ENCODE peak calls at places on chromosomes 5 and 9, in seven cellular contexts. Y, V, J, X, W, H and U are unnamed samples.

GRCh38 chr5:129996896-129997295 is 92.6 kb downstream of the CHSY3 start:
- DNase-seq in Y (no peak), V (no peak), J (no peak), X (no peak), W (no peak), H (no peak), U (no peak)

GRCh38 chr5:68999181-68999580 is 94.6 kb upstream of the SLC30A5 start:
- DNase-seq in Y (no peak), V (no peak), J (no peak), X (no peak), W (no peak), H (no peak), U (no peak)

GRCh38 chr5:170597109-170597741 is 93.4 kb downstream of the KCNIP1 start:
- DNase-seq in Y (peak; percentile 34), V (no peak), J (no peak), X (no peak), W (peak; percentile 34), H (peak; percentile 49), U (no peak)

GRCh38 chr9:18427691-18428090 is 46.3 kb upstream of the ADAMTSL1 start:
- DNase-seq in Y (no peak), V (no peak), J (no peak), X (no peak), W (no peak), H (peak; percentile 66), U (no peak)

GRCh38 chr5:57302164-57302563 is 128.3 kb downstream of the GPBP1 start:
- DNase-seq in Y (peak; percentile 34), V (no peak), J (no peak), X (no peak), W (peak; percentile 51), H (peak; percentile 70), U (no peak)

GRCh38 chr9:35863583-35863982 is 6.6 kb downstream of the OR13J1 start:
- DNase-seq in Y (no peak), V (no peak), J (no peak), X (no peak), W (no peak), H (no peak), U (no peak)

GRCh38 chr5:171640396-171640981 is 145.1 kb upstream of the SMIM23 start:
- DNase-seq in Y (no peak), V (no peak), J (peak; percentile 17), X (no peak), W (no peak), H (no peak), U (no peak)

GRCh38 chr9:81847181-81847915 is 80.9 kb upstream of the SPATA31D4 start:
- DNase-seq in Y (no peak), V (no peak), J (no peak), X (no peak), W (no peak), H (peak; percentile 30), U (no peak)

GRCh38 chr5:113249216-113249615 is 185.6 kb downstream of the TSSK1B start:
- DNase-seq in Y (no peak), V (no peak), J (no peak), X (no peak), W (no peak), H (no peak), U (no peak)

GRCh38 chr5:107698286-107698685 is 27.5 kb upstream of the EFNA5 start:
- DNase-seq in Y (no peak), V (no peak), J (no peak), X (no peak), W (no peak), H (no peak), U (no peak)

GRCh38 chr9:6917162-6917561 is 159.4 kb downstream of the KDM4C start:
- DNase-seq in Y (no peak), V (no peak), J (no peak), X (no peak), W (peak; percentile 56), H (no peak), U (no peak)

GRCh38 chr5:143707797-143708196 is 104.2 kb upstream of the HMHB1 start:
- DNase-seq in Y (no peak), V (no peak), J (no peak), X (no peak), W (no peak), H (no peak), U (no peak)

GRCh38 chr9:96486351-96487029 is 36.5 kb downstream of the HABP4 start:
- DNase-seq in Y (no peak), V (no peak), J (no peak), X (no peak), W (no peak), H (peak; percentile 7), U (no peak)

GRCh38 chr5:57174128-57174849 is 430 bp downstream of the GPBP1 start:
- DNase-seq in Y (peak; percentile 70), V (peak; percentile 21), J (peak; percentile 24), X (peak; percentile 44), W (peak; percentile 63), H (peak; percentile 47), U (peak; percentile 37)

GRCh38 chr5:179795049-179795862 is 1.5 kb downstream of the LTC4S start:
- DNase-seq in Y (peak; percentile 48), V (no peak), J (peak; percentile 57), X (no peak), W (no peak), H (no peak), U (peak; percentile 7)

GRCh38 chr5:162068412-162068811 is 839 bp downstream of the GABRG2 start:
- DNase-seq in Y (peak; percentile 60), V (no peak), J (peak; percentile 1), X (no peak), W (peak; percentile 55), H (peak; percentile 1), U (no peak)

GRCh38 chr9:1462626-1463308 is 412.6 kb downstream of the DMRT2 start:
- DNase-seq in Y (no peak), V (no peak), J (no peak), X (no peak), W (no peak), H (no peak), U (no peak)

GRCh38 chr5:132086277-132086794 is 12.7 kb downstream of the CSF2 start:
- DNase-seq in Y (no peak), V (no peak), J (no peak), X (no peak), W (no peak), H (peak; percentile 99), U (no peak)

GRCh38 chr9:76609285-76610008 is 150.5 kb downstream of the GCNT1 start:
- DNase-seq in Y (no peak), V (no peak), J (no peak), X (no peak), W (no peak), H (no peak), U (no peak)

GRCh38 chr5:150066901-150067396 is 19.4 kb downstream of the CSF1R start:
- DNase-seq in Y (peak; percentile 96), V (no peak), J (no peak), X (no peak), W (peak; percentile 28), H (peak; percentile 38), U (no peak)

GRCh38 chr5:131534995-131535394 is 100.0 kb downstream of the RAPGEF6 start:
- DNase-seq in Y (no peak), V (no peak), J (no peak), X (no peak), W (no peak), H (peak; percentile 60), U (no peak)

GRCh38 chr9:89635007-89635742 is 30.4 kb downstream of the GADD45G start:
- DNase-seq in Y (no peak), V (no peak), J (peak; percentile 92), X (no peak), W (no peak), H (peak; percentile 5), U (peak; percentile 90)

GRCh38 chr5:113673041-113673440 is 159.5 kb downstream of the YTHDC2 start:
- DNase-seq in Y (no peak), V (no peak), J (no peak), X (no peak), W (no peak), H (no peak), U (no peak)

GRCh38 chr5:150000990-150001659 is 586 bp downstream of the HMGXB3 start:
- DNase-seq in Y (peak; percentile 62), V (peak; percentile 33), J (no peak), X (no peak), W (peak; percentile 52), H (peak; percentile 61), U (no peak)

GRCh38 chr9:98807070-98807810 is at the start of gene GALNT12:
- DNase-seq in Y (peak; percentile 58), V (peak; percentile 27), J (peak; percentile 29), X (peak; percentile 17), W (no peak), H (peak; percentile 20), U (peak; percentile 35)

GRCh38 chr5:34598177-34598794 is 57.8 kb upstream of the RAI14 start:
- DNase-seq in Y (no peak), V (no peak), J (no peak), X (no peak), W (no peak), H (peak; percentile 90), U (no peak)

GRCh38 chr9:99140685-99141314 is 35.9 kb downstream of the TGFBR1 start:
- DNase-seq in Y (peak; percentile 67), V (no peak), J (no peak), X (peak; percentile 15), W (peak; percentile 71), H (peak; percentile 76), U (peak; percentile 16)

GRCh38 chr9:69762527-69762926 is 2.7 kb upstream of the PTAR1 start:
- DNase-seq in Y (no peak), V (no peak), J (no peak), X (no peak), W (no peak), H (no peak), U (no peak)

GRCh38 chr9:90851444-90851843 is 49.8 kb downstream of the SYK start:
- DNase-seq in Y (no peak), V (no peak), J (no peak), X (no peak), W (no peak), H (no peak), U (no peak)

GRCh38 chr5:87649455-87649854 is 236.7 kb upstream of the CCNH start:
- DNase-seq in Y (no peak), V (no peak), J (no peak), X (no peak), W (no peak), H (no peak), U (no peak)

GRCh38 chr9:25678147-25678666 is at the start of gene TUSC1:
- DNase-seq in Y (no peak), V (no peak), J (peak; percentile 61), X (peak; percentile 85), W (no peak), H (peak; percentile 67), U (peak; percentile 87)

GRCh38 chr5:172008689-172009141 is 2.3 kb upstream of the FBXW11 start:
- DNase-seq in Y (peak; percentile 46), V (no peak), J (no peak), X (no peak), W (no peak), H (no peak), U (no peak)